ENCODE peak calls at places on chromosomes 3 and 15, in seven cellular contexts. O is SK-N-SH, W is K562, C is HCT116, P is HepG2, D is GM12878, X is H1. I is an unnamed sample.

GRCh38 chr3:128864351-128864811 is 15.0 kb upstream of the ACAD9 start:
- DNase-seq in O (no peak), W (no peak), C (no peak), P (no peak), D (no peak), X (no peak), I (no peak)

GRCh38 chr3:19173945-19174344 is 25.6 kb downstream of the KCNH8 start:
- DNase-seq in O (peak; percentile 15), W (no peak), C (no peak), P (no peak), D (no peak), X (peak; percentile 48), I (no peak)

GRCh38 chr3:31575448-31575847 is 42.7 kb downstream of the STT3B start:
- DNase-seq in O (no peak), W (no peak), C (no peak), P (no peak), D (no peak), X (no peak), I (no peak)

GRCh38 chr3:148981236-148981635 is 10.1 kb upstream of the GYG1 start:
- DNase-seq in O (no peak), W (no peak), C (no peak), P (peak; percentile 6), D (no peak), X (no peak), I (no peak)

GRCh38 chr3:194808709-194809108 is 123.0 kb downstream of the FAM43A start:
- DNase-seq in O (peak; percentile 48), W (no peak), C (no peak), P (no peak), D (no peak), X (no peak), I (no peak)

GRCh38 chr15:88337993-88338392 is 81.5 kb upstream of the NTRK3 start:
- DNase-seq in O (no peak), W (no peak), C (no peak), P (no peak), D (no peak), X (no peak), I (no peak)

GRCh38 chr15:84570164-84570692 is 30.6 kb upstream of the ZSCAN2 start:
- DNase-seq in O (peak; percentile 70), W (peak; percentile 65), C (no peak), P (no peak), D (no peak), X (no peak), I (peak; percentile 35)

GRCh38 chr15:90553248-90553745 is 23.6 kb downstream of the CRTC3 start:
- DNase-seq in O (no peak), W (no peak), C (no peak), P (no peak), D (no peak), X (no peak), I (no peak)

GRCh38 chr3:32308378-32308777 is 69.9 kb downstream of the CMTM8 start:
- DNase-seq in O (no peak), W (no peak), C (no peak), P (no peak), D (no peak), X (no peak), I (no peak)

DNA sequence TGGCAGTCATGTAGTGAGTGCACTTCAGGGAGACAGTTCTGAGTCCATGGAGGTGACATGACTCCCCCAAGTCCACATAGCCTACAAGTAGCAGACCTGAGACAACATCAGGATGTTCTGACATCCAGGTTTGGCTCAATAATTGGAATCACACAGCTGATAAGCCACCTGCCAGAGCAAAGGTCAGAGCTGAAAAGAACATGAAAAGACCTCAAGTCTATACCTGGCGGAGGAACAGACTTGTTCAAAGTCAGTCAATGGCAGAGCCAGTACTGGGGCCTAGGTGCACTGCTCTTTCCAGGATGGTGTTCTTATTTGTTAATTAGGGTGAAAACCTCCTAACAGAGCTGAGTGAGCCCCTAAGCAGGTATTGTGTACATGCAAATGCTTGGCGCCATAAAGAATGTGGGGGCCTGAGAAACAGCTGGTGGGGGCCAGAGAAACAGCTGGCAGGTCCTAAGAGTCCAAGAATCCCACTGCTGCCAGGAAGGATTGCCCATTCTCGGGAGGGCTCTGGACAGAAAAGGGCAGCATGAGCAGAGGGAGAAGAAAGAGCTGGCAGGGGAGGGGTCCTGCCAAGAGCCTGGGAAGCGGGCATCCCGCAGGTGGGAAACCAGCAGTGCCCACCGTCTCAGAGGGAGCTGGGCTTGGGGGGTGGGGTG is 17.1 kb downstream of the MASP1 start:
- DNase-seq in O (no peak), W (no peak), C (no peak), P (no peak), D (no peak), X (peak; percentile 59), I (no peak)
- TF ChIP-seq JUND in O (no peak), W (no peak), C (no peak), P (no peak), D (no peak), X (no peak), I (no peak)

GRCh38 chr3:171328419-171329082 is 131.7 kb downstream of the TNIK start:
- DNase-seq in O (no peak), W (no peak), C (peak; percentile 47), P (peak; percentile 4), D (no peak), X (no peak), I (no peak)
- TF ChIP-seq JUND in O (no peak), W (peak; percentile 33), C (no peak), P (no peak), D (no peak), X (no peak), I (no peak)

GRCh38 chr3:86563358-86563970 is 427.5 kb downstream of the VGLL3 start:
- DNase-seq in O (peak; percentile 16), W (peak; percentile 12), C (peak; percentile 3), P (peak; percentile 34), D (no peak), X (no peak), I (peak; percentile 5)

GRCh38 chr3:86562095-86562494 is 428.9 kb downstream of the VGLL3 start:
- DNase-seq in O (no peak), W (no peak), C (no peak), P (no peak), D (no peak), X (no peak), I (no peak)
- TF ChIP-seq JUND in O (no peak), W (no peak), C (no peak), P (no peak), D (no peak), X (no peak), I (no peak)

DNA sequence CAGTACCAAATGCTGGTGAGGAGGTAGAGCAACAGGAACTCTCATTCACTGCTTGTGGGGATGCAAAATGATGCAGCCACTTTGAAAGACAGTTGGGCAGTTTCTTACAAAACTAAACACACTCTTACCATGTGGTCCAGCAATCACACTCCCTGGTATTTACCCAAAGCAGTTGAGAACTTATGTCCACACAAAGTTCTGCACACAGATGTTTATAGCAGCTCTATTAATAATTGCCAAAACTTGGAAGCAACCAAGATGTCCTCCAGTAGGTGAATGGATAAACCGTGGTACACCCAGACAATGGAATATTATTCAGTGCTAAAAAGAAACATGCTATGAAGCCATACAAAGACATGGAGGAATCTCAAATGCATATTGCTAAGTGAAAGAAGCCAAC is 139.1 kb upstream of the SLC6A11 start:
- DNase-seq in O (no peak), W (no peak), C (no peak), P (no peak), D (no peak), X (no peak), I (no peak)
- TF ChIP-seq JUND in O (no peak), W (no peak), C (no peak), P (no peak), D (no peak), X (no peak), I (no peak)

GRCh38 chr15:45378149-45378912 is at the start of gene GATM:
- DNase-seq in O (peak; percentile 93), W (no peak), C (no peak), P (no peak), D (peak; percentile 66), X (peak; percentile 77), I (peak; percentile 75)
- TF ChIP-seq JUND in O (no peak), W (no peak), C (no peak), P (no peak), D (peak; percentile 11), X (peak; percentile 41), I (no peak)

GRCh38 chr3:124881976-124882697 is 5.0 kb downstream of the ITGB5 start:
- DNase-seq in O (no peak), W (no peak), C (no peak), P (no peak), D (no peak), X (no peak), I (no peak)
- TF ChIP-seq JUND in O (no peak), W (no peak), C (no peak), P (no peak), D (no peak), X (no peak), I (no peak)

I was measured in T47D.